ENCODE peak calls at places on chromosome 15, in six cellular contexts. E, J, D, F, Q and P are unnamed samples.

GRCh38 chr15:89754361-89755154 is 3.5 kb upstream of the MESP1 start:
- DNase-seq in E (no peak), J (no peak), D (no peak), F (no peak), Q (no peak), P (no peak)

GRCh38 chr15:84142888-84143337 is 92.7 kb upstream of the GOLGA6L4 start:
- DNase-seq in E (peak; percentile 78), J (peak; percentile 55), D (no peak), F (peak; percentile 87), Q (peak; percentile 90), P (peak; percentile 37)

GRCh38 chr15:70320077-70320830 is 222.5 kb upstream of the TLE3 start:
- DNase-seq in E (no peak), J (no peak), D (no peak), F (no peak), Q (peak; percentile 40), P (no peak)

GRCh38 chr15:73969151-73969759 is 22.8 kb downstream of the STOML1 start:
- DNase-seq in E (no peak), J (no peak), D (no peak), F (no peak), Q (no peak), P (no peak)

GRCh38 chr15:42348083-42348482 is 11.2 kb upstream of the CAPN3 start:
- DNase-seq in E (no peak), J (no peak), D (no peak), F (peak; percentile 88), Q (no peak), P (no peak)

GRCh38 chr15:100400996-100401395 is 59.2 kb upstream of the ADAMTS17 start:
- DNase-seq in E (no peak), J (no peak), D (no peak), F (no peak), Q (no peak), P (no peak)

GRCh38 chr15:58574612-58575011 is 142.8 kb downstream of the LIPC start:
- DNase-seq in E (no peak), J (no peak), D (no peak), F (no peak), Q (no peak), P (no peak)

GRCh38 chr15:59437777-59438574 is at the start of gene FAM81A:
- DNase-seq in E (no peak), J (peak; percentile 42), D (no peak), F (peak; percentile 57), Q (peak; percentile 82), P (peak; percentile 72)

GRCh38 chr15:74789171-74789627 is 7.3 kb downstream of the CSK start:
- DNase-seq in E (no peak), J (no peak), D (no peak), F (no peak), Q (peak; percentile 89), P (no peak)

GRCh38 chr15:41238100-41238499 is 7.0 kb downstream of the CHP1 start:
- DNase-seq in E (no peak), J (no peak), D (no peak), F (no peak), Q (no peak), P (no peak)

GRCh38 chr15:94542391-94542790 is 311.0 kb downstream of the MCTP2 start:
- DNase-seq in E (no peak), J (no peak), D (no peak), F (no peak), Q (no peak), P (no peak)

GRCh38 chr15:66653398-66653797 is 48.6 kb upstream of the SMAD6 start:
- DNase-seq in E (no peak), J (no peak), D (no peak), F (no peak), Q (no peak), P (no peak)

GRCh38 chr15:37733628-37734027 is 200.8 kb upstream of the TMCO5A start:
- DNase-seq in E (no peak), J (no peak), D (no peak), F (no peak), Q (no peak), P (peak; percentile 17)

GRCh38 chr15:81502436-81502835 is 128.4 kb upstream of the TMC3 start:
- DNase-seq in E (no peak), J (no peak), D (no peak), F (peak; percentile 17), Q (no peak), P (no peak)

DNA sequence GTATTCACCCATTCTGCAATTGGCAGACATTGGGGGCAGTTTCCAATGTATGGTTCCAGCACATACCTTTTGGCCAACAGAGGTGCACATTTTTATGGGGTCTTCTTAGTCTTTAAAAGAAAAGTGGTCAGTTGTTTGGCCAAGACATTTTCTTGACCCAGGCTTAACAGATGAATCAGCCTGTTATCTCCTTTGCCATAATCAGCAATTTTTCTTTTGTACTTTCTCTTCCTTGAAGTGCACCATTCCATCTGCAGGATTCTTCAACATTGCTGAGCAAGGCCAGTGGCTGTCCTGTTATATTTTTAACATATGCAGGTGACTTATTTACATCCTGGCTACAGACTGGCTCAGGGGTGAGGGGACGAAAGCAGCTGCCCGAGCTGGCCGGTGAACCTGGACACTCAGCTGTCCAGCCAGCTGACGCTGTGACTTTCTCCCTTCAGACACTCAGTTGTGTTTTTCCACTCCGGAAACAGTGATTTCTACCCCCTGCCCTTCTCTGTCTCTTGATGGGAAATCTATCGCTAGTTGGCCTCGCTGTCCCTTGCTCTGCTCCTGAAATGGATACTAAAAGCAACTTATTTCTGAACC is 96.5 kb upstream of the TNFAIP8L3 start:
- DNase-seq in E (no peak), J (no peak), D (no peak), F (no peak), Q (no peak), P (no peak)
- H3K4me3 ChIP-seq in E (no peak overlapping the region), J (no peak overlapping the region), D (no peak overlapping the region), F (no peak overlapping the region), Q (no peak overlapping the region), P (no peak overlapping the region)

DNA sequence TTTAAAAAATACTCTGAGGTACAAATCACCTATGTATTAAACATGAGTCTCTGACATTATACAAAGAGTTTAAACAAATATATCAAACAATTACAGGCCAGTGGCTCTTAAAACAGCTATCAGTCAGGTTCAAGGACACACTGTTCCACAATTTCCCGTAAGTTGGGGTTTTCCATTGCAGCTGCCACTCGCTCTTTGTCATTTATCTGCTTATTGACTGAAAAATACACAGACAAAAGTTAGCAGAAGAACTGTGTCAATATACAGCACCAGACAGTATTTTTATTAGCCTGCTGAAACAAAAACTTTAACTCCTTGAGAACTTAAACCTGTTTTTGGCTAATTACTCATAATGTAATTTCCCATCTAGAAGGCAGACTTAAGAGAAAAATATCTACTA is 20.8 kb downstream of the CIAO2A start:
- DNase-seq in E (no peak), J (no peak), D (no peak), F (no peak), Q (no peak), P (no peak)
- H3K4me3 ChIP-seq in E (no peak overlapping the region), J (no peak overlapping the region), D (no peak overlapping the region), F (no peak overlapping the region), Q (no peak overlapping the region), P (no peak overlapping the region)

GRCh38 chr15:98860647-98861041 is 146.9 kb downstream of the PGPEP1L start:
- DNase-seq in E (no peak), J (peak; percentile 37), D (no peak), F (no peak), Q (no peak), P (no peak)
- H3K4me3 ChIP-seq in E (no peak overlapping the region), J (no peak overlapping the region), D (no peak overlapping the region), F (no peak overlapping the region), Q (no peak overlapping the region), P (no peak overlapping the region)

GRCh38 chr15:88166330-88166993 is 90.1 kb downstream of the NTRK3 start:
- DNase-seq in E (no peak), J (peak; percentile 8), D (no peak), F (peak; percentile 2), Q (peak; percentile 13), P (peak; percentile 16)
- H3K4me3 ChIP-seq in E (no peak overlapping the region), J (no peak overlapping the region), D (no peak overlapping the region), F (no peak overlapping the region), Q (no peak overlapping the region), P (no peak overlapping the region)

DNA sequence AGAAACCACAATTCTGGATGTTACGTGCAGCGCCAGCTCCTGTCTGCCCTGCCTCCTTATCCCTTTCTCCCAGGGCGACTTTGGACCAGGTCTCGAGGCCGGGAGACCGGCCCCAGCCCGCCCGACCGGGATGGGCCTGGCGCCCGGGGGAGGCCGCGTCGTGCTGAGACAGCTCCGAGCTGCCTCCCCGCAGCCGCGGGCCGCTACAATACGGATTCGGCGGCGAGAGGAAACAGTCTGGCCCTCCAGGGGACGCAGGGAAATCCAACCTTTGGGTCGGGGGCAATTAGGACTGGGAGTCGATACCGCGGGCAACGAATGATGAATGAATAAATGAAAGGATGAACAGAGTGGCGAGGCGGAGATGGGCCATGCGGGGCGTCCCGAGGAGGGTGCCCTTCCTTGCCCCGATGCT is 535 bp downstream of the GRAMD2A start:
- DNase-seq in E (no peak), J (no peak), D (no peak), F (peak; percentile 13), Q (no peak), P (no peak)
- H3K4me3 ChIP-seq in E (peak overlapping the region; percentile 48), J (no peak overlapping the region), D (peak overlapping the region; percentile 58), F (peak overlapping the region; percentile 19), Q (no peak overlapping the region), P (no peak overlapping the region)

GRCh38 chr15:39479916-39480315 is 101.0 kb upstream of the THBS1 start:
- DNase-seq in E (no peak), J (no peak), D (no peak), F (peak; percentile 69), Q (no peak), P (no peak)
- H3K4me3 ChIP-seq in E (no peak overlapping the region), J (no peak overlapping the region), D (no peak overlapping the region), F (no peak overlapping the region), Q (no peak overlapping the region), P (no peak overlapping the region)